ENCODE peak calls at places on chromosomes 2 and 18, in eight cellular contexts. G is hippocampal formation; D is activated CD8-positive, alpha-beta memory T cell treated with anti-CD3 and anti-CD28 coated beads, Interleukin-2, amount 50 U/mL, for 48 hours; Z is Peyer's patch; Y is HepG2; N is SHP77; X is T-helper 2 cell; U is Kasumi-1. V is an unnamed sample.

GRCh38 chr18:22330508-22330907 is 87.2 kb downstream of the CTAGE1 start:
- DNase-seq in Y (no peak), D (no peak), N (no peak), G (no peak), U (no peak), Z (no peak), X (no peak), V (no peak)

GRCh38 chr2:229870903-229871650 is 50.7 kb downstream of the TRIP12 start:
- DNase-seq in U (no peak), X (no peak), G (no peak), Y (no peak), Z (no peak), N (no peak), D (no peak), V (no peak)

GRCh38 chr2:191109888-191110287 is 40.9 kb downstream of the STAT4 start:
- DNase-seq in Y (no peak), U (no peak), X (no peak), G (no peak), Z (no peak), N (no peak), D (no peak), V (no peak)

GRCh38 chr2:38106420-38107182 is 30.6 kb upstream of the CYP1B1 start:
- DNase-seq in U (no peak), Y (no peak), N (no peak), Z (no peak), D (no peak), G (no peak), X (no peak), V (no peak)

GRCh38 chr2:84963692-84964405 is 7.1 kb upstream of the KCMF1 start:
- DNase-seq in D (no peak), Z (no peak), X (no peak), G (no peak), Y (peak; percentile 99), N (no peak), U (no peak), V (no peak)

GRCh38 chr18:48022531-48023330 is 92.3 kb upstream of the SMAD2 start:
- DNase-seq in X (peak; percentile 5), D (peak; percentile 47), Y (peak; percentile 59), Z (no peak), G (no peak), U (peak; percentile 93), N (peak; percentile 85), V (peak; percentile 65)

GRCh38 chr2:212428685-212429480 is 109.7 kb downstream of the ERBB4 start:
- DNase-seq in X (no peak), Z (no peak), G (peak; percentile 35), U (no peak), N (no peak), D (no peak), Y (no peak), V (peak; percentile 63)

GRCh38 chr2:1617425-1618021 is 126.8 kb downstream of the PXDN start:
- DNase-seq in N (no peak), D (no peak), G (no peak), U (no peak), Y (no peak), Z (no peak), X (no peak), V (no peak)

GRCh38 chr2:158634627-158635026 is 160.5 kb upstream of the DAPL1 start:
- DNase-seq in U (no peak), N (no peak), Y (no peak), X (no peak), Z (no peak), D (no peak), G (no peak), V (no peak)

GRCh38 chr2:156466739-156467405 is 30.7 kb downstream of the GPD2 start:
- DNase-seq in G (peak; percentile 10), Y (no peak), U (no peak), X (no peak), Z (no peak), N (no peak), D (no peak), V (peak; percentile 38)

GRCh38 chr2:3574155-3574554 is 905 bp upstream of the RPS7 start:
- DNase-seq in D (no peak), Y (no peak), N (no peak), U (no peak), G (no peak), X (no peak), Z (no peak), V (no peak)

GRCh38 chr18:51890762-51891161 is 449.2 kb upstream of the DCC start:
- DNase-seq in X (no peak), Z (no peak), N (peak; percentile 36), Y (no peak), U (no peak), D (no peak), G (no peak), V (no peak)

GRCh38 chr2:119545754-119546445 is 1.7 kb downstream of the CFAP221 start:
- DNase-seq in Z (no peak), X (no peak), G (no peak), Y (no peak), U (no peak), N (no peak), D (no peak), V (no peak)

GRCh38 chr2:74937221-74937880 is 21.1 kb upstream of the POLE4 start:
- DNase-seq in N (no peak), D (no peak), G (no peak), Z (no peak), Y (peak; percentile 74), U (no peak), X (no peak), V (no peak)

GRCh38 chr2:171862501-171862900 is 31.5 kb downstream of the SLC25A12 start:
- DNase-seq in D (no peak), U (no peak), N (no peak), G (no peak), X (no peak), Y (no peak), Z (no peak), V (no peak)

GRCh38 chr2:237464757-237465391 is 22.2 kb upstream of the MLPH start:
- DNase-seq in N (no peak), G (no peak), X (no peak), Y (no peak), D (peak; percentile 41), Z (no peak), U (no peak), V (no peak)

GRCh38 chr2:160956243-160956802 is 203.9 kb upstream of the TANK start:
- DNase-seq in Z (no peak), X (no peak), D (no peak), Y (no peak), N (no peak), G (no peak), U (no peak), V (no peak)

GRCh38 chr2:218432676-218433365 is 13.9 kb downstream of the VIL1 start:
- DNase-seq in Z (no peak), D (no peak), U (no peak), G (no peak), N (no peak), Y (no peak), X (no peak), V (no peak)

GRCh38 chr2:44912660-44913059 is 28.8 kb upstream of the SIX3 start:
- DNase-seq in X (no peak), N (no peak), Z (no peak), Y (no peak), D (no peak), U (no peak), G (no peak), V (no peak)

GRCh38 chr2:156630579-156631337 is 194.6 kb downstream of the GPD2 start:
- DNase-seq in N (no peak), G (no peak), D (no peak), X (no peak), Z (no peak), Y (no peak), U (no peak), V (no peak)

GRCh38 chr2:36172828-36173227 is 182.8 kb upstream of the CRIM1 start:
- DNase-seq in N (no peak), G (no peak), X (no peak), Z (no peak), D (no peak), U (no peak), Y (no peak), V (no peak)

GRCh38 chr18:3891245-3891644 is 441.3 kb downstream of the TGIF1 start:
- DNase-seq in G (no peak), U (no peak), X (no peak), D (no peak), Y (no peak), Z (no peak), N (no peak), V (no peak)

GRCh38 chr2:233059797-233060499 is at the start of gene INPP5D:
- DNase-seq in U (peak; percentile 72), G (no peak), X (peak; percentile 73), N (peak; percentile 17), Y (peak; percentile 59), D (peak; percentile 80), Z (peak; percentile 89), V (no peak)

GRCh38 chr2:219155054-219155644 is 5.5 kb downstream of the NHEJ1 start:
- DNase-seq in X (peak; percentile 36), N (peak; percentile 77), Y (peak; percentile 83), D (no peak), G (peak; percentile 11), U (peak; percentile 65), Z (no peak), V (peak; percentile 82)

GRCh38 chr2:196601430-196602306 is 37.8 kb upstream of the CCDC150 start:
- DNase-seq in Z (no peak), N (peak; percentile 71), G (no peak), U (no peak), X (no peak), Y (no peak), D (no peak), V (no peak)

GRCh38 chr2:138718405-138718804 is 61.8 kb downstream of the NXPH2 start:
- DNase-seq in X (no peak), Y (no peak), G (no peak), Z (no peak), D (no peak), U (no peak), N (no peak), V (no peak)

GRCh38 chr18:51070545-51070944 is 40.5 kb downstream of the SMAD4 start:
- DNase-seq in Y (no peak), G (no peak), U (no peak), D (no peak), X (no peak), N (no peak), Z (no peak), V (no peak)

GRCh38 chr2:226584656-226585055 is 215.0 kb downstream of the IRS1 start:
- DNase-seq in N (no peak), X (no peak), U (no peak), D (no peak), Z (no peak), G (no peak), Y (peak; percentile 37), V (no peak)

GRCh38 chr2:241561811-241562210 is 3.3 kb downstream of the BOK start:
- DNase-seq in U (no peak), N (no peak), X (no peak), Y (no peak), D (no peak), Z (no peak), G (peak; percentile 66), V (peak; percentile 55)

GRCh38 chr2:24163186-24163585 is 11.7 kb upstream of the FAM228A start:
- DNase-seq in N (no peak), U (no peak), Z (no peak), Y (no peak), X (no peak), G (no peak), D (no peak), V (no peak)

GRCh38 chr2:3637311-3637675 is 20.7 kb upstream of the ALLC start:
- DNase-seq in X (no peak), U (no peak), G (no peak), Z (no peak), D (no peak), Y (no peak), N (no peak), V (no peak)

GRCh38 chr2:129239143-129239542 is 740.3 kb upstream of the RAB6C start:
- DNase-seq in G (no peak), U (no peak), Y (no peak), D (no peak), X (no peak), N (no peak), Z (no peak), V (no peak)

GRCh38 chr2:28716265-28716865 is 35.3 kb upstream of the PPP1CB start:
- DNase-seq in D (no peak), X (no peak), Y (peak; percentile 47), G (peak; percentile 3), U (peak; percentile 68), Z (no peak), N (peak; percentile 66), V (peak; percentile 25)

GRCh38 chr2:177489719-177490301 is 97.2 kb downstream of the AGPS start:
- DNase-seq in U (peak; percentile 31), Z (no peak), Y (peak; percentile 41), D (no peak), X (no peak), G (no peak), N (peak; percentile 4), V (peak; percentile 44)

V was measured in G401.